ENCODE peak calls at places on chromosomes 6 and 20, in five cellular contexts. J is H1, Y is SK-N-SH, K is GM12878, E is K562. L is an unnamed sample.

GRCh38 chr6:33212857-33213165 is 4.5 kb downstream of the RING1 start:
- DNase-seq in J (no peak), Y (no peak), K (no peak), E (no peak), L (no peak)

GRCh38 chr6:25831532-25832306 is at the start of gene SLC17A1:
- DNase-seq in J (no peak), Y (no peak), K (no peak), E (no peak), L (peak)

GRCh38 chr6:170049641-170050491 is 241.0 kb downstream of the DLL1 start:
- DNase-seq in J (no peak), Y (peak), K (no peak), E (no peak), L (no peak)

GRCh38 chr20:20593447-20594170 is 118.8 kb downstream of the RALGAPA2 start:
- DNase-seq in J (peak), Y (peak), K (no peak), E (peak), L (peak)

GRCh38 chr20:55160996-55161395 is 685.6 kb downstream of the DOK5 start:
- DNase-seq in J (no peak), Y (no peak), K (no peak), E (no peak), L (no peak)

GRCh38 chr6:125611573-125612399 is 137.6 kb upstream of the HEY2 start:
- DNase-seq in J (no peak), Y (no peak), K (no peak), E (no peak), L (no peak)

GRCh38 chr6:145561095-145561820 is 174.1 kb downstream of the EPM2A start:
- DNase-seq in J (no peak), Y (no peak), K (no peak), E (no peak), L (no peak)

GRCh38 chr20:61884571-61885389 is 180.9 kb downstream of the TAF4 start:
- DNase-seq in J (no peak), Y (no peak), K (no peak), E (peak), L (no peak)

GRCh38 chr6:111834356-111834755 is 38.9 kb downstream of the FYN start:
- DNase-seq in J (no peak), Y (no peak), K (no peak), E (no peak), L (no peak)

GRCh38 chr6:53986721-53987526 is 124.3 kb upstream of the MLIP start:
- DNase-seq in J (no peak), Y (peak), K (no peak), E (no peak), L (no peak)

GRCh38 chr6:17015144-17015543 is 86.7 kb upstream of the STMND1 start:
- DNase-seq in J (no peak), Y (no peak), K (peak), E (no peak), L (no peak)

GRCh38 chr6:110448846-110449544 is 27.4 kb downstream of the SLC22A16 start:
- DNase-seq in J (no peak), Y (no peak), K (no peak), E (no peak), L (no peak)
- TF ChIP-seq CHD2 in J (no peak), Y (no peak), K (no peak), E (no peak), L (no peak)

GRCh38 chr6:44387346-44388134 is at the start of gene CDC5L:
- DNase-seq in J (peak), Y (peak), K (peak), E (peak), L (peak)
- TF ChIP-seq EP300 in J (no peak), Y (peak), K (no peak), E (peak), L (no peak)

GRCh38 chr6:80356000-80356399 is 249.5 kb downstream of the BCKDHB start:
- DNase-seq in J (no peak), Y (no peak), K (no peak), E (no peak), L (peak)
- H3K4me3 ChIP-seq in J (no peak), Y (no peak), K (no peak), E (no peak), L (no peak)

GRCh38 chr20:35830264-35830663 is 58.4 kb downstream of the PHF20 start:
- DNase-seq in J (no peak), Y (no peak), K (no peak), E (no peak), L (no peak)

GRCh38 chr20:35831983-35832382 is 60.2 kb downstream of the PHF20 start:
- DNase-seq in J (no peak), Y (no peak), K (no peak), E (no peak), L (no peak)

GRCh38 chr20:35828916-35829315 is 57.1 kb downstream of the PHF20 start:
- DNase-seq in J (no peak), Y (no peak), K (no peak), E (no peak), L (no peak)

GRCh38 chr20:35833271-35833670 is 61.5 kb downstream of the PHF20 start:
- DNase-seq in J (no peak), Y (no peak), K (no peak), E (no peak), L (no peak)

DNA sequence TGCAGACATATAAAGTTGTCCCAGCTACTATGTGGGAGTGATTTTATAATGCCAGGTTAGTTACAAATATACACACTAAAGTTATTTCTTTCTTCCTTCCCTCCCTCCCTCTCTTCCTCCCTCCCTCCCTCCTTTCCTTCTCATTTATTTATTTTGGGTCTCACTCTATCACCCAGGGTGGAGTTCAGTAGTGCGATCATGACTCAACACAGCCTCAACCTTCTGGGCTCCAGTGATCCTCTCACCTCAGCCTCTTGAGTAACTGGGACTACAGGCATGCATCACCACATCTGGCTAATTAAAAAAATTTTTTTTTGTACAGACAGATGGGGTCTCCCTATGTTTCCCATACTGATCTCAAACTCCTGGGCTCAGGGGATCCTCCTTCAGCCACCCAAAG is 59.2 kb downstream of the PHF20 start:
- DNase-seq in J (no peak), Y (no peak), K (no peak), E (no peak), L (no peak)
- TF ChIP-seq CHD2 in J (no peak), Y (no peak), K (no peak), E (no peak), L (no peak)